ENCODE peak calls at places on chromosome 1, in five cellular contexts. B is BE2C, K is choroid plexus epithelial cell, O is mesothelial cell of epicardium, J is left lung. U is an unnamed sample.

GRCh38 chr1:66944330-66945274 is 19.8 kb downstream of the MIER1 start:
- DNase-seq in J (no peak), B (no peak), K (peak), O (no peak), U (no peak)

GRCh38 chr1:106912146-106912545 is 144.3 kb upstream of the PRMT6 start:
- DNase-seq in K (no peak), J (no peak), O (no peak), B (no peak), U (no peak)

GRCh38 chr1:90964444-90965035 is 57.3 kb downstream of the ZNF644 start:
- DNase-seq in K (peak), B (no peak), O (no peak), J (no peak), U (no peak)

GRCh38 chr1:64921761-64922160 is 44.6 kb downstream of the JAK1 start:
- DNase-seq in O (no peak), B (no peak), J (no peak), K (peak), U (no peak)

GRCh38 chr1:230186003-230186863 is 119.2 kb downstream of the GALNT2 start:
- DNase-seq in B (no peak), J (no peak), O (no peak), K (peak), U (no peak)

GRCh38 chr1:47334765-47335435 is 1.3 kb downstream of the CMPK1 start:
- DNase-seq in B (no peak), J (no peak), O (no peak), K (no peak), U (no peak)

GRCh38 chr1:215819114-215819513 is 252.0 kb downstream of the KCTD3 start:
- DNase-seq in B (no peak), K (peak), J (no peak), O (no peak), U (no peak)

GRCh38 chr1:59952065-59952464 is 25.5 kb upstream of the CYP2J2 start:
- DNase-seq in O (no peak), J (no peak), B (no peak), K (peak), U (no peak)

GRCh38 chr1:212498243-212498642 is 65.5 kb downstream of the NENF start:
- DNase-seq in O (no peak), J (no peak), B (no peak), K (peak), U (no peak)

GRCh38 chr1:65813956-65814355 is 21.3 kb downstream of the PDE4B start:
- DNase-seq in K (no peak), O (no peak), B (peak), J (no peak), U (no peak)

GRCh38 chr1:198725090-198725489 is 86.2 kb downstream of the PTPRC start:
- DNase-seq in J (no peak), B (no peak), O (no peak), K (no peak), U (no peak)

GRCh38 chr1:161273402-161273801 is 14.9 kb downstream of the PCP4L1 start:
- DNase-seq in B (no peak), O (no peak), J (no peak), K (peak), U (no peak)

GRCh38 chr1:243525085-243525487 is 269.2 kb downstream of the SDCCAG8 start:
- DNase-seq in K (peak), O (no peak), B (no peak), J (no peak), U (no peak)

GRCh38 chr1:151612506-151613274 is 840 bp downstream of the SNX27 start:
- DNase-seq in K (peak), J (no peak), O (peak), B (peak), U (peak)